ENCODE peak calls at places on chromosomes 2 and 18, in six cellular contexts. R is sigmoid colon, O is IMR-90, A is tibial nerve, P is spleen, M is ovary. C is an unnamed sample.

GRCh38 chr18:41501848-41502247 is 453.2 kb upstream of the PIK3C3 start:
- DNase-seq in R (no peak), O (no peak), A (no peak), P (no peak), M (no peak), C (no peak)

GRCh38 chr2:201465524-201465971 is 14.0 kb downstream of the STRADB start:
- DNase-seq in R (no peak), O (peak), A (no peak), P (no peak), M (no peak), C (no peak)

GRCh38 chr2:120761911-120762310 is 26.2 kb downstream of the GLI2 start:
- DNase-seq in R (peak), O (no peak), A (no peak), P (no peak), M (no peak), C (peak)

GRCh38 chr18:10822457-10822856 is 296.6 kb downstream of the NAPG start:
- DNase-seq in R (no peak), O (no peak), A (no peak), P (no peak), M (no peak), C (no peak)

GRCh38 chr18:50944245-50944917 is 23.5 kb upstream of the ELAC1 start:
- DNase-seq in R (no peak), O (no peak), A (peak), P (no peak), M (no peak), C (no peak)

GRCh38 chr2:237873382-237873781 is 14.0 kb downstream of the RAMP1 start:
- DNase-seq in R (peak), O (no peak), A (no peak), P (peak), M (no peak), C (no peak)

GRCh38 chr2:200786423-200786822 is 25.3 kb upstream of the BZW1 start:
- DNase-seq in R (no peak), O (peak), A (no peak), P (no peak), M (no peak), C (no peak)

GRCh38 chr18:6595666-6596065 is 133.8 kb upstream of the ARHGAP28 start:
- DNase-seq in R (no peak), O (no peak), A (no peak), P (no peak), M (no peak), C (no peak)

GRCh38 chr2:232489516-232490220 is 2.0 kb upstream of the ECEL1 start:
- DNase-seq in R (peak), O (no peak), A (no peak), P (peak), M (peak), C (no peak)

DNA sequence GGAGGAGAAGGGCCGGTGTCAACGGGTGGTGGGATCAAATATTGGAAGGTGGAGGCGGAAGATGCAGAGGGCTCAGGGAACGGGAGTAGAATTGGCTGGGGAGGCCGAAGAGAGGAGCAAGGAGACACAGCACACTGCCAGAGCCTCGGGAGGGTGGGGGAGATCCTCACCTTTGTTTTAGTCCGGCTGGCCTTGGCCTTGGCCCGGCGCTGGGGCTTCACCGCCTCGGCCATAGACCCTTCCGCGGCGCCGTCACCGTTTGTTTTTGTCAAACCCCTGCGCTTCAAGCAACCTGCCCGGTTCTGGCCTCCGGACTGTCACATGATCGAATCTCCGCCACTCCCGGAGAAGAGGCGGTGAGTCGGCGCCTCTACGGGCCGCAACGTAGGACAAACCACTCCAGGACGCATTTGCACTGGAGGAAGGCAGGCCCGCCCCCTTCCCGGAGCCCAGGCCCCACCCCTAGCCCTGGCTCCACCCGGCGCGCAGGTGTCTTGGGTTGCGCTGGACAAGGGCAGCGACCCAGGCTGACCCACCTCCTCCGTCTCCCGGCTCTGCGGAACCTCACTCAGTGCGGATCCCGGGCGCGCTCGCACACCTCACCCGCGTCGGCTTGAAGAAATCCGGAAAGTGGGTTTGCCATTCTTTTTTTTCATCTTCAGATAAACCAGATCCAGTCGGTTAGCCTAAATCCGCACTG is at the start of gene EPG5:
- DNase-seq in R (peak), O (peak), A (peak), P (peak), M (peak), C (peak)
- TF ChIP-seq POLR2A in R (peak), O (peak), A (peak), P (peak), M (peak), C (peak)

GRCh38 chr2:138029238-138029637 is 65.0 kb downstream of the HNMT start:
- DNase-seq in R (no peak), O (peak), A (peak), P (no peak), M (no peak), C (no peak)
- TF ChIP-seq CTCF in R (no peak), O (no peak), A (no peak), P (no peak), M (no peak), C (no peak)

DNA sequence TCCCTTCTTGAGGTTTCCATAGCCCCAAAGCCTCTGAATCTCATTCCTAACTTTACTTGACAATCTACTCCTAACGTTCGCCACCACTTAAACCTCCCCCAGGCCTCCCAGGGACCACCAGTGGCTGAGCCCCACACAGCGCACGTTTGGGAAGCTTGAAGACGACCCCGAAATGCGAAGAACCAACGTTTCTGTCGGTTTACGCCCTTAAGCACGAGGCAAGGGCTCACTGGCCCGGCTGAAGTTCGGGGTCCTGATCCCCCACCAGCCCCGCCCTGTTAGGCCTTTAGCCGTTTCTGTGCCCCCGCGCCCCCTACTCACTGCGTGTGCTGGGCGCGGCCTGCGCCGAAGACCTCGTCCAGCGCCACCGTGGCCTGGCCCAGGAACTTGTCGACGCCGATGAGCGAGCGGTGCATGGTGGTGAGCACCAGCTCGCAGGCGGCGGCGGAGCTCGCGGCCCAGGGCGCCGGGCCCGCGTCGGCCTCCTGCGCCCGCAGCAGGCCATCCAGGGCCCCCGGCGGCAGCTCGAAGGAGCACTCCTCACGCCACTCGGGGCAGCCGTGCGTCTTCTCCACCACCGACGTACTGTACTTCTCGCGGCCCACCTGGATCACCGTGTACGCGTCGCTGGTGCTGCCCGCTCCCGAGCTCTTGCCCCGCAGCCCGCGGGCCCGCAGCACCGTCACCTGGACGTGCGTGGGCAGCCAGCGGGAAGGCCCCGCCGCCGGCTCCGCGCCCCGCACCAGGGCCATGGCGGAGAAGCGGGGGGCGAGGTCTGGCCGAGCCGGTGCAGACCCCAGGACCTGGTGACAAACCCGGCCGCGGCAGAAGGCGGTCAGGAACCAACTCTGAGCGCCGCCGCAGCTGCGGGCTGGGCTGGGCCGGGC is 479 bp downstream of the RAB11FIP5 start:
- DNase-seq in R (peak), O (peak), A (no peak), P (peak), M (peak), C (no peak)
- TF ChIP-seq POLR2A in R (no peak), O (no peak), A (peak), P (no peak), M (peak), C (peak)

DNA sequence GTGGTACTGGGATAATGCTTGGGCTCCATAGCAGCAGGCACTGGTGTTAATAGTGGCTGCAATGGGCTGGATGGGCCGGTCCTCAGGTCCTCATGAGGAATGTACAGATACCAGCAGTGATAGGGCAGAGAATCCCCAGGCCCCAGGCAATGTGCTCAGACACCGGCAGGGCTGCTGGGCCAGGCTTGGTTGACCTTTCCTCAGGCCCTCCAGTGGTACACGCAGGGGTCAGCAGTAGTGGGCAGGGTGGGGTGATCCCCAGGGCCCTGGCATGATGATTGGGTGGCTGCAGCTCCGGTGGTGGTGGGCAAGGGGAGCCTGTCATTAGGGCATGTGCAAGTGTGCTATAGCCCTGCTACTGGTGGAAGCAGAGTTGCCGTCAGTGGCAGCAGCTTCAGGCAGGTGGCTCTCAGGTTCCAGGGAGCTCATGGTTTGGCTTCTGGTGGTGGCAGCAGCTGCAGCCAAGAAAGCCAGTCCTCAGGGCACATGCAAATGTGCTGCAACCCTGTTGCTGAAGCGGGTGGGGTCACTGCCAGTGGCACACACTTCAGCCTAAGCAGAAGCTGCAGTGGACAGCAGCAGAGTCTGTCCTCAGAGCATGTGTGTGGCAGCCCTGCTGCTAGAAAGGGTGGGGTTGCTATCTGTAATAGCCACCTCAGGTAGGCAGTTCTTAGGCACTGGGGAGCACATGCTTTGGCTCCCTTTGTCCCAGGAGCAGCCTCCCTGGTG is 56.8 kb downstream of the CCNT2 start:
- DNase-seq in R (no peak), O (no peak), A (no peak), P (no peak), M (no peak), C (no peak)
- TF ChIP-seq CTCF in R (no peak), O (no peak), A (no peak), P (no peak), M (no peak), C (no peak)

DNA sequence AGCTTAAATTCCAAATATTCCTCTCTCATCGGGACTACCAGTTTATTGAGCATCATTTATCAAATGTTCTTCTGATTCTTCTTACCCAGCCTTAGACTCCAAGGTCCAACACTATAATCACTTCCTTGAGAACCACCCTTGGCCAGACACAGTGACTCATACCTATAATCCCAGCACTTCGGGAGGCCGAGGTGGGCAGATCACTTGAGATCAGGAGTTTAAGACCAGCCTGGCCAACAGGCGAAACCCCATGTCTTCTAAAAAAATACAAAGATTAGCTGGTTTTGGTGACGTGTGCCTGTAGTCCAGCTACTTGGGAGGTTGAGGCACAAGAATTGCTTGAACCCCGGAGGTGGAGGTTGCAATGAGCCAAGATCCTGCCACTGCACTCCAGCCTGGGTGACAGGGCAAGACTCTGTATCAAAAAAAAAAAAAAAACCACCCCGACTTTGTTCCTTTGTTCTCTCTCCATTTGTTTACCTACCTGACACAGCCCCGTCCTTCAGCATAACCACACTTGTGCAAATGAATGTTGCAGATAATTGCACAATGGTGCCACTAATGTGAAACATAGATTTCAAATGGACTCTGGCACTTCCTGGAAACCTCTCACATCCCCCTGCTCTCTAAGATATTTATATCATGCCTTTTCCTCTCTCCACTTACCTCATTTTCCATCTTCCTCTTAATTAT is 38.9 kb upstream of the LPIN2 start:
- DNase-seq in R (no peak), O (no peak), A (no peak), P (no peak), M (no peak), C (no peak)
- TF ChIP-seq POLR2A in R (no peak), O (no peak), A (no peak), P (no peak), M (no peak), C (no peak)

DNA sequence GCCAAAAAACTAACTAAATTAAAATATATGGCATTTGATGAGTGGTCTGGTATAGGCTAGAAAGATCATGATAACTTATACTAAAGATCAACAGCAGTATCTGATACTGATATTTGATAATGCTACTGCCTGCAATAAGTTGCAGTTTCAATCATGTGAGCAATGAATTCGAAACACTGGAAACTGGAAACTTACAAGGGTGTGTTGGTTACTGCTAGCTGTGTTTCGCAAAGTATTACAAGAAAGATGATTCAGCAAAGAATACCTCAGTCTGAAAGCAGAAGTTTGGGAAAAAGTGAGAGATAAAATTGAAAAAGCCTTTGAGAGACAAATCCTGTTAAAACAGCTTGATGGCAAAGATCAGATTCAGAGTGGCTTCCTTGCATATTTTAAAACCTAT is 294.5 kb downstream of the CCDC178 start:
- DNase-seq in R (no peak), O (no peak), A (no peak), P (no peak), M (no peak), C (no peak)
- TF ChIP-seq CTCF in R (no peak), O (no peak), A (no peak), P (no peak), M (no peak), C (no peak)

DNA sequence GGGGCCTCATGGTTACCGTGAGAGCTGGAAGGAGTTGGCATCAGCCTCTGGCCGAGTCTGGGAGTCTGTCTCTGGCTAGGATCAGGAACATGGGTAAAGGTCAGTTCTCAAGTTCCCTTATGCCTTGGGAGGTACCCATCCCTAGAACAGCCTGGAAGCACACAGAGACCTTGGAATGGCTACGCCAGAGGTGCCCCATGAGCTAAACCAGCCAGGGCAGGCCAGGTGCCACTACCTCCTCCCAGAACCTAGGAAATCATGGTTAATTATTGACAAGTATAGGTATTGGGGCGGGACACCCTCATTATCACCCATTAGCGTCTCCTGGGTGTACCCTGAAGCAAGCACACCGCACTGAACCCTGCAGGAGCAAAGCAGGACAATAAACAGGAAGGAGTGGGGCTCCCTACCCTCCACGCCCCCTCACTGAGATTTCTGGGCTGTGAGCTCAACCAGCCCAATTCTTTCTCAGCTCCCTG is 3.0 kb upstream of the ASPRV1 start:
- DNase-seq in R (no peak), O (no peak), A (no peak), P (no peak), M (no peak), C (no peak)
- TF ChIP-seq POLR2A in R (no peak), O (no peak), A (no peak), P (no peak), M (no peak), C (no peak)

DNA sequence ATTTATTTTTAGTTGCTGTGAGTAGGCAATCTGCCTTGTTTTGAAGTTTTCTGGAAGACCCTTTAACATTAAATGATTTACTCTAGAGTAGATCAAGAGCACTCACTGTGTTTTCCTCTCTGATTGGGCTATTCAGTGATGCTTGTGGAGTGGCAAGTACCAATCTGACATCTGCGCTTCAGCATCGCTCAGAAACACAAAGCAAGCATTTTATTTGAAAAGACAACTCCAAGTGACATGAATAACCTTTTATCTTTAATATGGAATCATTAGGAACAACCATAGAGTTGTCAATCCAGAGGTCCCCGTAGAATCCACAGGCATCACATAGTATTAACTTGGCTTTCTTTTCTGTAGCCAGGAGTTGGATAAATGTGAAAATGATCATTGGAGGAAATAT is 114.7 kb downstream of the CPS1 start:
- DNase-seq in R (no peak), O (no peak), A (no peak), P (no peak), M (no peak), C (no peak)
- TF ChIP-seq CTCF in R (no peak), O (no peak), A (no peak), P (no peak), M (no peak), C (no peak)